ENCODE peak calls at places on chromosomes 16 and 17, in nine cellular contexts. B is skeletal muscle cell; Y is head of caudate nucleus; U is activated CD4-positive, alpha-beta T cell treated with anti-CD3 and anti-CD28 coated beads for 36 hours; T is kidney; A is stimulated activated CD4-positive, alpha-beta T cell treated with anti-CD3 and anti-CD28 coated beads, Interleukin-4, amount 100 ng/mL, for 24 hours; V is germinal center; S is mesendoderm; P is H54. Q is an unnamed sample.

GRCh38 chr17:79850571-79851460 is 11.6 kb upstream of the CBX4 start:
- DNase-seq in V (no peak), B (no peak), S (peak), A (peak), Y (no peak), P (peak), U (peak), T (no peak), Q (no peak)

GRCh38 chr16:11957591-11958395 is 7.2 kb upstream of the TNFRSF17 start:
- DNase-seq in A (no peak), U (no peak), V (no peak), T (no peak), B (no peak), S (no peak), Y (no peak), P (no peak), Q (no peak)

GRCh38 chr16:68200120-68200783 is 35.7 kb downstream of the ESRP2 start:
- DNase-seq in B (no peak), U (no peak), T (no peak), A (no peak), P (no peak), S (peak), V (no peak), Y (no peak), Q (peak)

GRCh38 chr17:77795685-77796084 is 162.8 kb upstream of the TNRC6C start:
- DNase-seq in S (no peak), T (no peak), Y (no peak), A (no peak), P (no peak), B (no peak), V (no peak), U (no peak), Q (no peak)

GRCh38 chr17:20206068-20206467 is 196.9 kb downstream of the SPECC1 start:
- DNase-seq in Y (no peak), B (no peak), U (peak), V (no peak), S (peak), T (no peak), A (peak), P (no peak), Q (no peak)

GRCh38 chr17:72646176-72646575 is 446.3 kb downstream of the SLC39A11 start:
- DNase-seq in S (peak), T (no peak), B (no peak), U (no peak), V (no peak), P (no peak), A (no peak), Y (no peak), Q (no peak)

GRCh38 chr17:77826132-77826873 is 132.2 kb upstream of the TNRC6C start:
- DNase-seq in V (no peak), A (no peak), S (no peak), U (no peak), P (no peak), T (peak), B (no peak), Y (no peak), Q (no peak)

GRCh38 chr16:49596699-49597291 is 223.2 kb downstream of the C16orf78 start:
- DNase-seq in P (no peak), S (peak), B (no peak), Y (peak), U (no peak), V (no peak), A (no peak), T (no peak), Q (no peak)

GRCh38 chr16:24700549-24701392 is 28.7 kb upstream of the TNRC6A start:
- DNase-seq in Y (peak), P (peak), U (peak), S (peak), T (peak), V (no peak), B (peak), A (no peak), Q (peak)

GRCh38 chr17:81246679-81247338 is 7.7 kb downstream of the NDUFAF8 start:
- DNase-seq in V (no peak), U (no peak), A (no peak), P (no peak), T (peak), B (no peak), S (no peak), Y (no peak), Q (no peak)

GRCh38 chr17:12342609-12343248 is 322.1 kb downstream of the MAP2K4 start:
- DNase-seq in P (no peak), B (no peak), S (peak), V (peak), T (peak), Y (no peak), A (no peak), U (peak), Q (no peak)

GRCh38 chr16:10579965-10580918 is at the start of gene EMP2:
- DNase-seq in U (no peak), S (peak), V (peak), B (no peak), P (peak), Y (peak), A (no peak), T (peak), Q (peak)

GRCh38 chr17:69574257-69575197 is 160.0 kb downstream of the MAP2K6 start:
- DNase-seq in A (no peak), V (no peak), S (peak), T (no peak), B (peak), P (no peak), U (no peak), Y (no peak), Q (no peak)

GRCh38 chr17:48544356-48545021 is 420 bp downstream of the HOXB2 start:
- DNase-seq in Y (no peak), S (no peak), P (no peak), B (no peak), V (no peak), U (peak), A (peak), T (peak), Q (no peak)

GRCh38 chr16:7086842-7087616 is 245.6 kb upstream of the RBFOX1 start:
- DNase-seq in Y (peak), P (peak), S (peak), B (peak), U (peak), T (peak), A (no peak), V (no peak), Q (no peak)

GRCh38 chr17:17044846-17045561 is 2.7 kb downstream of the MPRIP start:
- DNase-seq in P (peak), S (peak), Y (peak), A (no peak), V (peak), B (peak), T (peak), U (peak), Q (peak)

GRCh38 chr17:69654981-69655581 is 240.6 kb downstream of the MAP2K6 start:
- DNase-seq in T (no peak), S (peak), Y (no peak), U (no peak), V (peak), A (no peak), P (peak), B (peak), Q (peak)

GRCh38 chr16:67394271-67395104 is 1.2 kb upstream of the TPPP3 start:
- DNase-seq in P (no peak), B (no peak), T (peak), Y (peak), V (no peak), A (no peak), S (peak), U (no peak), Q (no peak)

GRCh38 chr17:7992516-7992915 is 9.9 kb upstream of the GUCY2D start:
- DNase-seq in P (no peak), B (no peak), Y (no peak), S (peak), V (no peak), A (no peak), T (no peak), U (no peak), Q (no peak)

GRCh38 chr17:66343531-66344078 is 41.2 kb downstream of the PRKCA start:
- DNase-seq in A (no peak), U (no peak), Y (no peak), V (no peak), T (no peak), P (no peak), S (no peak), B (no peak), Q (no peak)

GRCh38 chr17:82866521-82867214 is 26.8 kb upstream of the ZNF750 start:
- DNase-seq in V (no peak), S (no peak), U (no peak), A (no peak), Y (no peak), B (peak), P (peak), T (no peak), Q (no peak)

GRCh38 chr17:71769850-71770249 is 351.0 kb upstream of the SOX9 start:
- DNase-seq in P (no peak), T (no peak), U (no peak), B (no peak), V (no peak), Y (no peak), A (no peak), S (no peak), Q (no peak)

GRCh38 chr17:20244671-20245070 is 222.7 kb downstream of the LGALS9B start:
- DNase-seq in S (no peak), U (no peak), V (no peak), B (no peak), Y (no peak), A (no peak), T (no peak), P (no peak), Q (no peak)

GRCh38 chr17:9431620-9432019 is 144.0 kb downstream of the STX8 start:
- DNase-seq in Y (no peak), S (no peak), U (no peak), P (no peak), B (no peak), V (no peak), A (no peak), T (no peak), Q (no peak)

GRCh38 chr16:5032748-5033167 is 977 bp downstream of the NAGPA start:
- DNase-seq in U (peak), Y (no peak), S (no peak), V (no peak), P (no peak), T (no peak), A (no peak), B (no peak), Q (no peak)

GRCh38 chr16:88461291-88462269 is 8.5 kb downstream of the ZFPM1 start:
- DNase-seq in V (no peak), Y (no peak), U (no peak), P (peak), B (no peak), A (no peak), T (no peak), S (peak), Q (no peak)

GRCh38 chr16:21646721-21647561 is 5.5 kb downstream of the IGSF6 start:
- DNase-seq in Y (no peak), P (no peak), T (no peak), S (no peak), U (peak), A (peak), B (no peak), V (peak), Q (no peak)

GRCh38 chr17:72976971-72977767 is 115.3 kb downstream of the SLC39A11 start:
- DNase-seq in A (no peak), Y (no peak), V (peak), B (peak), S (peak), P (peak), U (no peak), T (no peak), Q (peak)

GRCh38 chr17:81285179-81285878 is 9.8 kb downstream of the SLC38A10 start:
- DNase-seq in Y (peak), S (no peak), P (no peak), A (peak), T (peak), V (peak), U (peak), B (no peak), Q (no peak)

GRCh38 chr17:1231456-1231855 is 38.8 kb upstream of the BHLHA9 start:
- DNase-seq in S (no peak), Y (no peak), P (no peak), U (no peak), T (no peak), V (no peak), B (no peak), A (no peak), Q (no peak)